ENCODE peak calls at places on chromosome 13, in eight cellular contexts. W is breast epithelium, Q is A549, H is heart left ventricle, U is tibial nerve, B is thyroid gland, E is stomach, O is body of pancreas. Y is an unnamed sample. For H3K4me1, the result is how much of the 10 kb centered on the place peaks cover.

GRCh38 chr13:112606125-112607001 is 18.4 kb upstream of the TUBGCP3 start:
- DNase-seq in W (peak), H (peak), B (peak), Q (peak), O (peak), U (peak), E (peak), Y (peak)

GRCh38 chr13:41461527-41462124 is 4.3 kb downstream of the RGCC start:
- DNase-seq in O (no peak), W (no peak), U (no peak), H (no peak), Q (no peak), E (no peak), B (no peak), Y (no peak)

GRCh38 chr13:103031332-103031873 is 34.8 kb downstream of the SLC10A2 start:
- DNase-seq in U (no peak), W (no peak), H (no peak), B (no peak), O (no peak), E (no peak), Q (no peak), Y (no peak)

GRCh38 chr13:40668335-40668734 is 1.9 kb upstream of the FOXO1 start:
- DNase-seq in W (no peak), E (no peak), U (peak), Q (peak), O (no peak), H (peak), B (no peak), Y (no peak)

GRCh38 chr13:80716610-80717081 is 375.7 kb upstream of the SPRY2 start:
- DNase-seq in U (no peak), O (no peak), E (no peak), Q (no peak), B (no peak), H (peak), W (no peak), Y (no peak)

GRCh38 chr13:41144576-41144975 is 12.0 kb upstream of the KBTBD6 start:
- DNase-seq in Q (no peak), B (no peak), H (no peak), W (no peak), U (no peak), O (no peak), E (no peak), Y (no peak)

GRCh38 chr13:75647126-75647784 is 11.1 kb downstream of the LMO7 start:
- DNase-seq in U (no peak), Q (no peak), H (no peak), E (no peak), B (no peak), W (no peak), O (no peak), Y (no peak)

GRCh38 chr13:44972956-44973581 is 16.2 kb downstream of the NUFIP1 start:
- DNase-seq in H (no peak), O (no peak), U (no peak), W (no peak), B (no peak), E (no peak), Q (peak), Y (no peak)

GRCh38 chr13:32117696-32118095 is 86.1 kb downstream of the FRY start:
- DNase-seq in Q (no peak), B (peak), U (no peak), H (peak), O (peak), E (peak), W (no peak), Y (no peak)

GRCh38 chr13:64164435-64164834 is 2748.8 kb upstream of the PCDH20 start:
- DNase-seq in U (no peak), O (peak), W (no peak), B (no peak), H (no peak), E (no peak), Q (no peak), Y (no peak)

GRCh38 chr13:40059540-40060232 is 404.2 kb downstream of the COG6 start:
- DNase-seq in U (no peak), O (peak), B (no peak), W (no peak), H (no peak), E (no peak), Q (no peak), Y (no peak)

GRCh38 chr13:87344176-87344575 is 327.0 kb upstream of the SLITRK5 start:
- DNase-seq in E (no peak), B (no peak), W (no peak), Q (no peak), U (no peak), O (no peak), H (no peak), Y (no peak)

GRCh38 chr13:75384881-75385707 is 96.9 kb downstream of the TBC1D4 start:
- DNase-seq in W (no peak), E (no peak), B (no peak), Q (no peak), U (no peak), O (no peak), H (no peak), Y (no peak)

GRCh38 chr13:48235814-48236135 is 2.8 kb downstream of the ITM2B start:
- DNase-seq in O (no peak), E (no peak), B (no peak), H (no peak), Q (no peak), W (no peak), U (no peak), Y (no peak)

GRCh38 chr13:20090349-20090748 is 70.5 kb downstream of the GJA3 start:
- DNase-seq in E (no peak), Q (no peak), U (no peak), W (no peak), B (no peak), O (no peak), H (no peak), Y (no peak)

GRCh38 chr13:30395192-30396158 is 26.8 kb upstream of the UBE2L5 start:
- DNase-seq in B (peak), U (peak), O (peak), Q (peak), W (peak), H (peak), E (peak), Y (peak)
- H3K4me1 ChIP-seq in B (under half), U (under half), O (under half), Q (under half), W (under half), H (under half), E (under half), Y (under half)

DNA sequence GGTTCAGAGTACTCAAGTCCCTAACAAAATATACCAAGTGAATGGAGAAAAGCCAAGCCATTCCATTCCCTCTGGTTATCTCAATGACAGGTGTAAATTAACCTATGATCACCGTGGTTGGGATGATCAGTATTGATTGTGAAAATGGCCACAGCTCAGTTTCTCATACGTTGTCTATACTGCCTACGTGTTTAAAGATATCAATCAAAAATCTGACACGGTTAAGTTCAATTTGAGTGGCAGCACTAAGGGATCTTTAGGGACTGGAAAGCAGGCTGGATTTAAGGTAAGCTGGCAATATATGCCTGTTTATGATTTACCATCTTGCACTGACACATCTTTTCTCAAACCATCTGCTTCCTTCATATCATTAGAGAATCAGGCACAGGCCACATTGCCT is 907.9 kb downstream of the PCDH9 start:
- DNase-seq in H (no peak), Q (no peak), E (no peak), W (no peak), B (no peak), O (no peak), U (no peak), Y (no peak)
- TF ChIP-seq CTCF in H (no peak), Q (no peak), E (no peak), W (no peak), B (no peak), O (no peak), U (no peak), Y (no peak)

DNA sequence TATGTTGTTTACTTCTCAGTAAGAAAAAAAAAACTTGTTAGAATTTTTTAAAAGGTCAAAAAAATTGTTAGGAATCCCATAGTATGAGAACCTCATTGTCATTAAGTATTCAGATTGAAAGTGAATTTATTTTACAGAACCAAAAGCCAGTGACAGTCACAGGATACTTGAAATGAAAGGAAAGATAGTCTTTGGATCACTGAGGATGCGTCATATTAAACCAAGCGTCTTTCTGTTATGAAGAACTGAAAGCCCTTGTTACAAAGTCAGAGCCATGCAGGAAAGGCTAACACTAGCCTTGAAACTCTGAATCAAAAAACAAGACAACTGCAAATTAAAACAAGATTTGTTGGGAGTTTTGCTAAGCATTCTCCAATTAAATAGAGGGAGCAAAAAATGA is 1348.0 kb upstream of the SLC10A2 start:
- DNase-seq in Q (no peak), E (no peak), B (no peak), O (no peak), H (no peak), U (no peak), W (no peak), Y (no peak)
- TF ChIP-seq POLR2A in Q (no peak), E (no peak), B (no peak), O (no peak), H (no peak), U (no peak), W (no peak), Y (no peak)

DNA sequence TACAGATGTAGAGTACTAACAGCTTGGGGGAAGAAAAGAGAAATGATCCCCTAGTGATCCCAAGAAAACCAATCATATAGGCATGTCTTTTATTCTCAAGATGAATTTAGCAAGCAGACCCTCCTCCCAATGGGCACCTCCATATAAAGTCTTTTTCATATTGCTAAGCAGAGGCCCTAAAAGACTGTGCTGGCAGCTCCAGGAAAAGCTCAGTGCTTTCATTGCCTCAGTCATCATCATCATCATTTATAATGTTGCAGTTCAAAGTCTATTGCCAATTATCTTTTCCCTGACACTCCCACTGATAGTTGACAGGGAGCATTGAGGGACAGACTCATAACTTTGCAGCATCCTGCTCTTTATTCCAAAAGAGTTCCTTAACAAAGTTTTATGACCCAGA is 13.0 kb downstream of the GPR183 start:
- DNase-seq in U (no peak), B (no peak), W (no peak), E (no peak), Q (no peak), O (no peak), H (no peak), Y (no peak)
- H3K4me1 ChIP-seq in U (under half), B (under half), W (under half), E (under half), Q (under half), O (under half), H (under half), Y (under half)